ENCODE peak calls at places on chromosomes 3 and 15, in four cellular contexts. F, O, V and M are unnamed samples.

GRCh38 chr3:186909078-186909853 is 21.1 kb upstream of the ST6GAL1 start:
- DNase-seq in O (peak), F (no peak), V (no peak), M (peak)

GRCh38 chr3:155102329-155102728 is 22.2 kb downstream of the MME start:
- DNase-seq in O (no peak), V (no peak), F (peak), M (no peak)

GRCh38 chr3:78825118-78825857 is 942.5 kb downstream of the ROBO1 start:
- DNase-seq in O (no peak), V (no peak), F (no peak), M (no peak)

GRCh38 chr15:75661041-75661778 is 13.5 kb downstream of the SNX33 start:
- DNase-seq in F (peak), V (no peak), O (peak), M (peak)

GRCh38 chr15:99454941-99455795 is 110.6 kb upstream of the MEF2A start:
- DNase-seq in F (peak), O (no peak), V (no peak), M (peak)

GRCh38 chr3:71051893-71052687 is 531.4 kb downstream of the FOXP1 start:
- DNase-seq in F (peak), V (no peak), O (no peak), M (no peak)

GRCh38 chr3:126746395-126747177 is 42.5 kb downstream of the CHCHD6 start:
- DNase-seq in F (peak), V (no peak), O (no peak), M (peak)

GRCh38 chr3:142224482-142225072 is 808 bp downstream of the GK5 start:
- DNase-seq in V (no peak), O (no peak), F (no peak), M (no peak)

GRCh38 chr15:39666671-39667070 is 85.8 kb downstream of the THBS1 start:
- DNase-seq in V (peak), F (peak), O (no peak), M (peak)

GRCh38 chr3:5638550-5638949 is 451.0 kb downstream of the EDEM1 start:
- DNase-seq in F (no peak), V (no peak), O (no peak), M (no peak)

GRCh38 chr3:59820352-59820934 is 770.6 kb upstream of the CFAP20DC start:
- DNase-seq in V (no peak), O (no peak), F (peak), M (no peak)

GRCh38 chr3:142051351-142051750 is 98.0 kb downstream of the TFDP2 start:
- DNase-seq in O (no peak), V (no peak), F (no peak), M (no peak)

GRCh38 chr3:14278265-14278798 is 99.7 kb downstream of the LSM3 start:
- DNase-seq in F (no peak), O (no peak), V (no peak), M (no peak)
- H2BK120ac ChIP-seq in F (no peak), O (no peak), V (no peak), M (peak)

DNA sequence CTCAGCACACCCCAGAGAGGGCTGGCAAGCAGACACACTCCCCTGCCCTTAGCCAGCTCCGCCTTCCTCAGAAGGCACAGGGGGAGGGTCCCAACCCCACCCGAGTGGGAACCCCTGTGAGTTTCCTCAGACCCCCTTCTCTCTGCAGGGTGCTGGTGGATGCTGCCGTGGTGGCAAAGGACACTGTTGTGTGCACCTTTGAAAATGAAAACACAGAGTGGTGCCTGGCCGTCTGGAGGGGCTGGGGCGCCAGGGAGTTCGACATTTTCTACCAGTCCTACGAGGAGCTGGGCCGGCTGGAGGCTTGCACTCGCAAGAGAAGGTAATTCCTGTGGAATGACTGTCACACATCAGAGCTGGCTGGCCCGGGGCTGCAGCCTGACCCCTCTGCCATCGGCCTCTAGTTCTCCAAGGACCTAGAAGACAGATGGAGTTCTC is 149.4 kb downstream of the LRRK1 start:
- DNase-seq in F (peak), V (no peak), O (no peak), M (no peak)
- H2BK5ac ChIP-seq in F (peak), V (peak), O (peak), M (peak)

DNA sequence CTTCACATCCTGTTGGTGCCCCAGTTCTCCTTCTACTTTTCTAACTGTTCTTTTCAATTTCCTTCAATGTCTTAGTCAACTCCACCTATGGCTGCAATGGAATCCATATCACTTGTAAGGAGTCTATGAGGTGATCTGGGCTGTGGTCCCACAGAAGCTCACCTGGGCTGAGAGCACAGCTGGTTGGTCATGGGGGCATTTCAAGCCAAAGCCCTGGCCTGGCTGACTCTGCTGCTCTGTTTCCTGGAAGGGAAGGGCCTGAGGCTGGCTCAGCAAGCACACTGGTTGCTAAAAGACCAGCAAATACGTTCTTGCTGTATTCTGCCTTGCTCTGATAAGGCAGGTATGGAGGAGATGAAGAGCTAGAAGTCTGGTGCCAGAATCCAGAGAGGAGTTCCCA is 29.0 kb downstream of the AMOTL2 start:
- DNase-seq in F (no peak), V (no peak), O (no peak), M (no peak)
- H2BK120ac ChIP-seq in F (no peak), V (no peak), O (no peak), M (no peak)

DNA sequence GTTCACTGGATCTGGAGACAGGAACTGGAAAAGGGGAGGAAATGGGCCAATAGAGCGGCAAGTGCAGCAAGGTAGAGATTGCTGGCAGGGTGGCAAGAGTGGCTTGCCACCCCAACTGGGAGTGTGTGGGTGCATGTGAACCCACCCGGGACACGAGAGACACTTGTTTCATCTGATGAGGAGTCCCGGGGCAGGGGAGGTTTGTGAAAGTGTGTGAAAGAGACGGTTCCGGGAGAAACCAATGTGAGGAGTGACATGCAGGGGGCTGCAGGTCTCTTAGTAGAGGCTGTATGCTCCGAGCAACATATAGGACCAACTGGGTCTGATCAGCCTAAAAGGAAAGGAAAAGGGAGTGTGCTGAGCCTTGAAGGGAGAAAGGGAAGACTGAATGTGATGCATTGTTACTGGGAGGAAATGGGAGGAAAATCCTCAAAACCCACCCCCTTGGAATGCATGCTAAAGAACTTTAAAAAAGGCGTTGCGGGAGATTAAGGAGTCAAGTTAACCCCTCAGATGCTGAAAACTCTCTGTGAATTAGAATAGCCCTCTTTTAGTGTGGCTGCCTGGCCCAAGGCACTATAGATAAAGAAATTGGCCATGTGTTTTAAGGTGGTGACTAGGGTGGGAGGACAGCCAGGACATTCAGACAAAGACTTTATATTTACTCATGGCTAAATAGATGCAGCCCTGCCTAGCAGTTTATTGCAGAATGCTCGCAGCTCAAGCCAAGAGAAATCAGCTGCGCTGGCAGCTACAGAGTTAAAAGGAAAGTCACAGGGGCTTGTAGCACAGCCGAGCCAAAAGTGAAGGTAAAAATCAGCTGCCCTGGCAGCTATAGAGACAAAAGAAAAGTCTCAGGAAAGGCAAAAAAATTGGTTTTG is 9.1 kb upstream of the SLC9C1 start:
- DNase-seq in F (peak), V (peak), O (peak), M (peak)
- H2BK5ac ChIP-seq in F (no peak), V (peak), O (no peak), M (peak)

DNA sequence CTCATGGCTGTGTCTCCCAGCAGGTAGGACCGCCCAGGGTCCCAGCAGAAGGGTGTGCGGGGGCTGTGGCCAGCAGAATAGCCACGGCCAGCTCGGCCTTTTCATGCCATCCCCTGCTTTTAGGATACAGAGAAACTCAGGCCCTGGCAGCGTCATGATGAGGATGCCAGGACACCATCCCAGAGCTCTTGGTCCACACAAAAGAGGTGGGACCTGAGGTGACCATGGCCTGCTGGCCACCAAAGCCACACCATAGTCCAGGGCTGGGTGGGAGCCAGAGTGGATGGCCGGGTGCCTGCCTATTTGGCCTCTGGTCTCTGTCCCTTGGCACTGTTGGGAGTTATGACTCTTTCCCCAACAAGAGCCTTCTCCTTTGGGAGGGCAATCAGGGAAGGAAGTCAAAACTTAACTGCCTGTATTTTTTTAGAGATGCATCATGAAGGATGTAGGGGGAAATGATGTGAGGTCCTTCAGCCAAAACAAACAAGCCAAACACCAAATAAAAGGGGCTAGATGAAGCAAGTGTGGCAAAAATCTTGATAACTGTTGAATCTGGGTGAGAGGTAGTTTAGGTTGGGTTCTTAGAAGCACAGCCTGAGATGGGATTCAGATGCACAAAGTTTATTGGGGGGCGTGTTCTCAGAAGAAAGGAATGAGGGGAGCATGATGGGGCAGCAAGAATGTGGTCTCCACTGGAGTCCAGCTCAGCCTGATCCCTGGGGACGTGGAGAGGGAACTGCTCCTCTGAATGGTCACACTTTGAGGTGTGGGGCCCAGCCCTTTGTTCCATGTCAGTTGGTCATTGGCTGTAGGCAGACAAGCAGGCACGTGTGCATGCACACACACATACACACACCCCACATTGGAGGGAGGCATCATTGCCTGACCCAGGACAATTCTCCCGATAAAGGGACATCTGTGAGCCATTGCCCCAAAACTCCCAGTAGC is 33.2 kb downstream of the SMAD6 start:
- DNase-seq in O (no peak), V (no peak), F (no peak), M (no peak)
- H2BK120ac ChIP-seq in O (no peak), V (no peak), F (no peak), M (no peak)

DNA sequence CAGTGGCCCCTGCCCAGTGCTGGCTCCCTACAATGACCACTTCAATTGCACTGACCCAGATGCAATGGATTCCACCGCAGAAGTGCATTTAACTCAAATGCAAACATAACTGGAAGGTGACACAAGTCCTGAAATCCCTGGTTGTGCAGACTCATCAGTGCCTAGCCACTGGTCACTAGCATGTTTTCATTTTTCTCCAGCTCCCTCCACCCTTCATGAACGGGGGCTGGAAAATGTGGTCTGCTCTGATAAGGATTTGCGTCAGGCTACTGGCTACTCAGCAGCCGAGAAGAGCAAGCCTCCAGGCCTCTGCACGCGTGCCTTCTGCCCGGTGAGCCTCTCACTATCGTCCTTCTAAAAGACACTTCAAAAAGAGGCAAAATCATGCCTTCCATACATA is 27.4 kb upstream of the FURIN start:
- DNase-seq in O (no peak), F (no peak), V (no peak), M (no peak)
- H2BK5ac ChIP-seq in O (no peak), F (no peak), V (no peak), M (no peak)

GRCh38 chr3:9067352-9067975 is 104.2 kb upstream of the RAD18 start:
- DNase-seq in O (peak), V (peak), F (peak), M (peak)

GRCh38 chr3:9064853-9065252 is 101.6 kb upstream of the RAD18 start:
- DNase-seq in O (no peak), V (no peak), F (no peak), M (no peak)

GRCh38 chr3:9068044-9068443 is 104.8 kb upstream of the RAD18 start:
- DNase-seq in V (no peak), O (no peak), F (no peak), M (no peak)

GRCh38 chr3:9066141-9066540 is 102.9 kb upstream of the RAD18 start:
- DNase-seq in F (no peak), V (no peak), O (no peak), M (no peak)

GRCh38 chr3:9066775-9067174 is 103.5 kb upstream of the RAD18 start:
- DNase-seq in V (no peak), O (no peak), F (no peak), M (no peak)
- H2BK120ac ChIP-seq in V (no peak), O (no peak), F (no peak), M (no peak)